ENCODE peak calls at places on chromosomes 1 and 21, in six cellular contexts. M is hepatocyte, X is OCI-LY7, R is neural progenitor cell, Y is HCT116, V is MM.1S. C is an unnamed sample. For H3K79me2, the result is how much of the 10 kb centered on the place peaks cover.

GRCh38 chr1:184773762-184774320 is 19.2 kb upstream of the EDEM3 start:
- DNase-seq in M (peak), X (no peak), R (no peak), Y (no peak), V (no peak), C (no peak)

GRCh38 chr1:17360272-17360956 is 11.6 kb upstream of the PADI6 start:
- DNase-seq in M (no peak), X (no peak), R (no peak), Y (no peak), V (no peak), C (no peak)

GRCh38 chr1:246280551-246280950 is 226.5 kb downstream of the SMYD3 start:
- DNase-seq in M (peak), X (no peak), R (no peak), Y (peak), V (no peak), C (peak)

GRCh38 chr1:147162093-147162492 is 10.2 kb downstream of the PRKAB2 start:
- DNase-seq in M (no peak), X (no peak), R (no peak), Y (peak), V (no peak), C (no peak)

GRCh38 chr1:234090212-234091064 is 186.0 kb downstream of the SLC35F3 start:
- DNase-seq in M (no peak), X (no peak), R (no peak), Y (no peak), V (no peak), C (no peak)

GRCh38 chr1:14857436-14858195 is 259.1 kb downstream of the KAZN start:
- DNase-seq in M (no peak), X (no peak), R (no peak), Y (no peak), V (no peak), C (peak)

GRCh38 chr1:71464016-71464415 is 383.2 kb upstream of the ZRANB2 start:
- DNase-seq in M (no peak), X (no peak), R (no peak), Y (no peak), V (no peak), C (peak)

GRCh38 chr1:107147813-107148212 is 7.0 kb downstream of the NTNG1 start:
- DNase-seq in M (no peak), X (no peak), R (no peak), Y (no peak), V (no peak), C (no peak)

GRCh38 chr1:159881930-159882839 is 17.8 kb downstream of the CFAP45 start:
- DNase-seq in M (peak), X (no peak), R (no peak), Y (peak), V (peak), C (peak)

GRCh38 chr1:151516031-151516511 is 4.9 kb downstream of the CGN start:
- DNase-seq in M (peak), X (no peak), R (no peak), Y (no peak), V (no peak), C (no peak)

DNA sequence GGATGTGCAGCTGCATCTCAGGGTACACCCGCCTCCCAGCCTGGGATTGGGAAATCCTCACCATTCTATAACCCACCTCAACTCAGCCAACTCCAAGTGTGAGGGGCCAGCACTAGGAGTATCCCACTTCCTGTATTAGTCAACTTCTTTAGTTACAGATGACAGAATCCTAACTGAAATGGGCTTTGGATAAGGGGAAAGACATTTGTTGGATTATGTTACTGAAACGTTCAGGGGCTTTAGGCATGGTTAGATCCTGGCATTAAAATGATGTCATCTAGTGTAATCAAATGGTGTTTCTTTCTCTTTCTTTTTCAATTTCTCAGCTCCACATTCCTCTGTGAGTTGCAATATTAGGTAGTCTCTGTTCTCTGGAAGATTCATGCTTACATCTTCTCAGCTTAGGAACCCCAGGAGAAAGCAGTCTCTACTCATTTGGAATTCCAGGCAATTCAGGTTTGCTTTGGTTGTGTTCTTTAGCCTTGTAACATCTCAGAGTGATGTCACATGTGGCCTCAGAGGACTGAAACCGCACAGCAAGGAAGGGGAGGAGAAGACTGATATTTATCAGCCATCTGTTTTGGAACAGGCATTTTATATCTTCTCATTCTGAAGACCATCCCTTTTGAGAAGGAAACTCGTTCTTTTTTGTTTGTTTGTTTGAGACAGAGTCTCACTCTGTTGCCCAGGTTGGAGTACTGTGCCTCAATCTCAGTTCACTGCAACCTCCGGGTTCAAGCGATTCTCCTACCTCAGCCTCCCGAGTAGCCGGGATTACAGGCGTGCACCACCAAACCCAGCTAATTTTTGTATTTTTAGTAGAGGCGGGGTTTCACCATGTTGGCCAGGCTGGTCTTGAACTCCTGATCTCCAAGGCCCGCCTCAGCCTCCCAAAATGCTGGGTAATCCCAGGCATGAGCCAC is 18.9 kb upstream of the TMEM54 start:
- DNase-seq in M (no peak), X (no peak), R (no peak), Y (no peak), V (peak), C (peak)
- TF ChIP-seq EZH2phosphoT487 in M (no peak), X (no peak), R (no peak), Y (no peak), V (no peak), C (no peak)

GRCh38 chr1:225772323-225772768 is 5.3 kb upstream of the SRP9 start:
- DNase-seq in M (peak), X (peak), R (peak), Y (peak), V (peak), C (peak)
- H2AFZ ChIP-seq in M (peak), X (peak), R (no peak), Y (peak), V (peak), C (peak)

GRCh38 chr1:208083016-208083714 is 161.0 kb downstream of the PLXNA2 start:
- DNase-seq in M (no peak), X (no peak), R (peak), Y (no peak), V (no peak), C (no peak)
- H3K79me2 ChIP-seq in M (under half), X (under half), R (under half), Y (under half), V (under half), C (under half)

GRCh38 chr1:203166192-203166940 is 9.3 kb downstream of the MYBPH start:
- DNase-seq in M (peak), X (peak), R (no peak), Y (no peak), V (peak), C (no peak)
- TF ChIP-seq EZH2phosphoT487 in M (no peak), X (no peak), R (no peak), Y (no peak), V (no peak), C (no peak)

DNA sequence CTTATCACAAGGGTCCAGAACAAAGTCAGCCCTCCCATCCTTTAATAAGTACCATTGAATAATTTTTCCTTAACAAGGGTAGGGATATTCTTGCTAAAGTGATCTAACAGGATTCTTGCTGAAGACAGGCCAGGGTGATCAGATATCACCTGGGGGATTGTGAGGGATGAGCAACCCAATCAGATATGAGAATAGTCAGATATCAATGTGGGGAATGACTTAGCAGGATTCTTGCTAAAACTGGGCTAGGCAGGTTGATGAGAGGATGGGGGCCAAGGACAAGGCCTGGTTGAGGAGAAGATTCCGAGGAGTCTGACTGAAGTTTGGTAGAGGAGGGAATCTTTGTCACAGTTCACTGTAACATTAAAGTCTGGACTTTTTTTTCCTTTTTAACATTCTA is 23.9 kb upstream of the NLRP3 start:
- DNase-seq in M (no peak), X (no peak), R (no peak), Y (no peak), V (no peak), C (no peak)
- H2AFZ ChIP-seq in M (no peak), X (no peak), R (no peak), Y (no peak), V (no peak), C (no peak)

GRCh38 chr21:33640697-33641338 is 723 bp downstream of the CRYZL1 start:
- DNase-seq in M (peak), X (peak), R (peak), Y (peak), V (peak), C (peak)
- H3K79me2 ChIP-seq in M (half or more), X (under half), R (half or more), Y (half or more), V (half or more), C (half or more)

GRCh38 chr1:242522304-242522945 is 2.1 kb downstream of the PLD5 start:
- DNase-seq in M (no peak), X (no peak), R (no peak), Y (no peak), V (no peak), C (peak)

GRCh38 chr1:242525360-242525722 is 844 bp upstream of the PLD5 start:
- DNase-seq in M (no peak), X (no peak), R (peak), Y (no peak), V (no peak), C (no peak)

GRCh38 chr1:242523282-242523967 is 1.1 kb downstream of the PLD5 start:
- DNase-seq in M (no peak), X (no peak), R (peak), Y (no peak), V (no peak), C (no peak)

GRCh38 chr1:242524571-242525359 is at the start of gene PLD5:
- DNase-seq in M (peak), X (no peak), R (peak), Y (no peak), V (peak), C (peak)

DNA sequence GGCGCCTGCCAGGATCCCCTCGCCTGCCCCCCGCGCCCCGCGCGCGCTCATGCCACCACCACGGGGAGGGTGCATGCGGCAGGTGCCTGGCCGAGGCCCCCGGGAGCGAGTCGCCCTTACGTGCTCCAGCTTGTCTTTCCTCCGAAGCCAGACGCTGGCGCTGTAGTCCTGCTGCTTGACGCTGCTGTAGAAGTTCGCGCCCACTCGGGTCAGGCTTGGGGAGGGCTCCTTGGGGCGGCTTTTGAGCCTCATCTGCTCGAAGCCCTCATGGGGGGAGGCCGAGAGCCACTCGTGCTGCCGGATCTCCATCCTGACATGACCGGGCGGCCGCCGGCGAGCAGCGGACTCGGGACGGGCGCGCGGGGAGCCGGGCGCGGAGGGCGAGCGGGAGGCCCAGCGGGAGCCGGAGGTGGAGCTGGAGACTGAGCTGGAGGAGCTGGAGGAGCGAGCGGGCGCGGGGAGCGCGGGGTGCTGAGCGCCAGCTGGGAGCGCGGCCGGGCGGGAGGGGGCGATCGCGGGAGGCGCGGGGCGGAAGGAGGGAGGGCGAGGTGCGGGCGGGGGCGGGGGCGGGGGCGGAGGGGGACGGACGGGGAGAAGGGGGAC is 428 bp downstream of the PLD5 start:
- DNase-seq in M (peak), X (no peak), R (peak), Y (no peak), V (peak), C (peak)
- TF ChIP-seq EZH2phosphoT487 in M (no peak), X (no peak), R (no peak), Y (no peak), V (no peak), C (no peak)

C was measured in GM23248.